ENCODE peak calls at places on chromosomes 2 and 18, in eight cellular contexts. E, X, I, H, T, R, Z and B are unnamed samples.

GRCh38 chr2:20430461-20431302 is 16.2 kb upstream of the RHOB start:
- DNase-seq in E (no peak), H (peak; percentile 47), I (peak; percentile 75), X (peak; percentile 58), T (no peak), R (peak; percentile 8), Z (no peak), B (no peak)

GRCh38 chr2:66173635-66174034 is 261.3 kb upstream of the MEIS1 start:
- DNase-seq in H (no peak), X (no peak), I (no peak), Z (no peak), R (no peak), E (no peak), T (no peak), B (no peak)

GRCh38 chr2:86172610-86173009 is 22.7 kb downstream of the IMMT start:
- DNase-seq in E (no peak), R (no peak), I (no peak), T (no peak), Z (no peak), H (no peak), X (no peak), B (no peak)

GRCh38 chr2:104944495-104944894 is 90.6 kb downstream of the POU3F3 start:
- DNase-seq in H (peak; percentile 12), X (no peak), R (peak; percentile 13), I (peak; percentile 21), E (no peak), T (peak; percentile 1), Z (no peak), B (no peak)

GRCh38 chr2:121599963-121600651 is 49.2 kb downstream of the CLASP1 start:
- DNase-seq in X (no peak), R (peak; percentile 42), Z (no peak), I (no peak), T (no peak), E (no peak), H (no peak), B (no peak)

GRCh38 chr2:181546086-181546485 is 88.9 kb downstream of the ITGA4 start:
- DNase-seq in R (peak; percentile 54), H (peak; percentile 33), X (no peak), E (no peak), T (peak; percentile 43), I (peak; percentile 17), Z (no peak), B (no peak)

GRCh38 chr18:37270046-37270665 is 295.4 kb downstream of the CELF4 start:
- DNase-seq in H (peak; percentile 46), T (peak; percentile 38), X (peak; percentile 59), R (peak; percentile 42), Z (no peak), I (peak; percentile 79), E (no peak), B (peak; percentile 60)

GRCh38 chr2:53131416-53131815 is 636.2 kb upstream of the CHAC2 start:
- DNase-seq in T (peak; percentile 59), Z (no peak), X (no peak), R (peak; percentile 77), I (peak; percentile 56), H (peak; percentile 78), E (no peak), B (no peak)

GRCh38 chr2:164651361-164651760 is 30.1 kb upstream of the GRB14 start:
- DNase-seq in I (no peak), T (no peak), E (no peak), H (no peak), R (no peak), Z (no peak), X (no peak), B (no peak)

GRCh38 chr2:125553768-125554167 is 1102.2 kb upstream of the GYPC start:
- DNase-seq in E (no peak), X (no peak), I (no peak), R (no peak), T (no peak), H (no peak), Z (no peak), B (no peak)

GRCh38 chr2:127620867-127621266 is 25.1 kb upstream of the GPR17 start:
- DNase-seq in Z (no peak), H (no peak), R (no peak), T (no peak), I (no peak), E (no peak), X (no peak), B (no peak)

GRCh38 chr18:80196528-80197320 is 50.6 kb downstream of the PARD6G start:
- DNase-seq in E (no peak), X (no peak), H (peak; percentile 22), Z (no peak), T (peak; percentile 10), I (peak; percentile 23), R (peak; percentile 50), B (no peak)

GRCh38 chr2:120851116-120851773 is 115.6 kb downstream of the GLI2 start:
- DNase-seq in H (no peak), I (no peak), Z (no peak), E (no peak), R (no peak), T (no peak), X (no peak), B (no peak)

GRCh38 chr2:188309364-188309763 is 17.7 kb downstream of the GULP1 start:
- DNase-seq in E (no peak), T (no peak), Z (no peak), R (no peak), I (no peak), X (no peak), H (no peak), B (no peak)

GRCh38 chr2:170895023-170895759 is 33.9 kb upstream of the GORASP2 start:
- DNase-seq in Z (no peak), R (peak; percentile 53), T (peak; percentile 21), E (no peak), H (peak; percentile 52), X (no peak), I (peak; percentile 72), B (no peak)

GRCh38 chr18:43543236-43543635 is 265.9 kb upstream of the SYT4 start:
- DNase-seq in T (no peak), I (no peak), Z (no peak), H (no peak), E (no peak), R (no peak), X (no peak), B (no peak)